ENCODE peak calls at places on chromosomes 6 and 20, in four cellular contexts. D is CD4-positive, alpha-beta T cell; O is A673; K is astrocyte. Q is an unnamed sample.
A peak's percentile ranks its signal among the peaks of the same experiment; 100 is the strongest.

GRCh38 chr6:17710331-17710730 is 3.6 kb upstream of the NUP153 start:
- DNase-seq in O (no peak), K (peak; percentile 27), D (no peak), Q (no peak)

GRCh38 chr20:59783020-59784010 is 150.1 kb downstream of the SYCP2 start:
- DNase-seq in D (no peak), O (peak; percentile 69), K (peak; percentile 0), Q (peak; percentile 60)

GRCh38 chr6:25449774-25450173 is 170.6 kb downstream of the CARMIL1 start:
- DNase-seq in O (peak; percentile 75), K (no peak), D (no peak), Q (no peak)

GRCh38 chr20:61849376-61849775 is 216.3 kb downstream of the TAF4 start:
- DNase-seq in D (no peak), O (no peak), K (no peak), Q (no peak)

GRCh38 chr6:3755637-3756515 is 4.4 kb upstream of the PXDC1 start:
- DNase-seq in K (no peak), D (no peak), O (no peak), Q (no peak)

GRCh38 chr6:98467091-98467490 is 367.3 kb upstream of the POU3F2 start:
- DNase-seq in O (no peak), D (no peak), K (peak; percentile 58), Q (no peak)

GRCh38 chr6:156701961-156702360 is 75.2 kb upstream of the ARID1B start:
- DNase-seq in K (no peak), O (no peak), D (no peak), Q (no peak)

GRCh38 chr6:56767892-56768531 is 125.3 kb upstream of the DST start:
- DNase-seq in O (no peak), D (no peak), K (peak; percentile 45), Q (no peak)

GRCh38 chr6:36595168-36595818 is 1.1 kb downstream of the SRSF3 start:
- DNase-seq in O (peak; percentile 64), K (no peak), D (no peak), Q (no peak)

GRCh38 chr20:35490736-35491181 is 35.4 kb downstream of the CEP250 start:
- DNase-seq in O (no peak), K (no peak), D (peak; percentile 61), Q (no peak)

GRCh38 chr20:25623225-25623735 is 534 bp downstream of the NANP start:
- DNase-seq in D (peak; percentile 37), K (peak; percentile 18), O (no peak), Q (peak; percentile 65)

GRCh38 chr6:16754274-16754673 is 7.0 kb downstream of the ATXN1 start:
- DNase-seq in K (no peak), O (no peak), D (no peak), Q (no peak)

GRCh38 chr6:166933396-166933795 is 23.0 kb downstream of the RNASET2 start:
- DNase-seq in K (no peak), O (no peak), D (no peak), Q (no peak)

GRCh38 chr20:46512943-46513844 is at the start of gene ZNF334:
- DNase-seq in D (no peak), O (peak; percentile 68), K (peak; percentile 23), Q (no peak)

GRCh38 chr20:6780414-6780813 is 12.9 kb downstream of the BMP2 start:
- DNase-seq in K (no peak), O (no peak), D (no peak), Q (no peak)

GRCh38 chr6:72425003-72425681 is 196.7 kb upstream of the KCNQ5 start:
- DNase-seq in D (no peak), O (peak; percentile 26), K (peak; percentile 96), Q (no peak)

GRCh38 chr6:44464527-44465310 is 77.2 kb downstream of the CDC5L start:
- DNase-seq in O (no peak), D (no peak), K (peak; percentile 56), Q (no peak)

GRCh38 chr6:43090557-43090952 is 14.4 kb downstream of the PTK7 start:
- DNase-seq in O (peak; percentile 22), K (no peak), D (no peak), Q (no peak)

GRCh38 chr20:63068711-63069367 is 62.1 kb upstream of the BHLHE23 start:
- DNase-seq in O (no peak), D (no peak), K (no peak), Q (no peak)

GRCh38 chr6:136962661-136963060 is 40.6 kb downstream of the SLC35D3 start:
- DNase-seq in D (no peak), O (peak; percentile 58), K (no peak), Q (no peak)

GRCh38 chr6:27178860-27179259 is 68.6 kb upstream of the PRSS16 start:
- DNase-seq in K (no peak), D (no peak), O (no peak), Q (no peak)

GRCh38 chr6:27176096-27176495 is 71.4 kb upstream of the PRSS16 start:
- DNase-seq in K (peak; percentile 40), D (no peak), O (no peak), Q (no peak)

GRCh38 chr6:27174958-27175357 is 72.5 kb upstream of the PRSS16 start:
- DNase-seq in O (no peak), D (no peak), K (no peak), Q (no peak)

GRCh38 chr6:27178001-27178730 is 69.3 kb upstream of the PRSS16 start:
- DNase-seq in D (no peak), K (peak; percentile 93), O (peak; percentile 91), Q (peak; percentile 79)

DNA sequence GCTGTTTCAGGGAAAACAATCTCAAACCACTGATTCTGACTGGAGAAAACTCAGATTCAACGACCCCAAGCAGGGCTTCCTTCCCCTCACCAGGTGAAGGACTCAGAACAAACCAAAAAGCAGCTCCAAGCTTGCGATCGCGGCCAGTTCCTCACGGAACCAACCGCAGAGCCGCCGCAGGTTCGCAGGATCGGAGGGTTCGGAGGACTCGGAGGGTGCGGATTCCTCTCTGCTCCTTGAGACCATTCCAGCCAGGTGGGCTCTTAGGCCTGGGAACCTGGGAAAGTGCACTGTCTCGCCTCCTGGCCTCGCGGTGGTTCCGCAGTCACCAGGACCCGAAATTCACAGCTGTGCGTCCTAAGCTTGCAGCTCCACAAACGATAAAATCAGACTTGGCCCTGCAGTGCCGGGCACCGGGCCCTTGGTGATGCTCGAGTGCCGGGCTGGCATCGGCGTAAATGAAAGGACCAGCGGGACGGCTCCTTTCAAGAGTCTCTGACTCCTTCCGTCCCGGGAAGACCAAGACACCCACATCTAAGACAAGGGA is 70.0 kb upstream of the PRSS16 start:
- DNase-seq in O (peak; percentile 93), K (peak; percentile 77), D (peak; percentile 72), Q (peak; percentile 83)
- TF ChIP-seq CTCF in O (peak; percentile 58), K (peak; percentile 40), D (peak; percentile 54), Q (peak; percentile 53)

GRCh38 chr20:2234788-2235187 is 61.0 kb upstream of the TGM3 start:
- DNase-seq in D (no peak), K (no peak), O (peak; percentile 73), Q (no peak)

GRCh38 chr20:2236266-2236665 is 59.5 kb upstream of the TGM3 start:
- DNase-seq in O (no peak), D (no peak), K (no peak), Q (no peak)

GRCh38 chr20:2237059-2237458 is 58.7 kb upstream of the TGM3 start:
- DNase-seq in D (no peak), O (peak; percentile 23), K (peak; percentile 100), Q (peak; percentile 82)

GRCh38 chr20:2240835-2241234 is 55.0 kb upstream of the TGM3 start:
- DNase-seq in O (no peak), K (no peak), D (no peak), Q (no peak)

GRCh38 chr20:2238601-2239000 is 57.2 kb upstream of the TGM3 start:
- DNase-seq in K (no peak), D (no peak), O (no peak), Q (no peak)
- TF ChIP-seq CTCF in K (no peak), D (no peak), O (no peak), Q (no peak)

GRCh38 chr20:40860487-40860902 is 168.1 kb upstream of the TOP1 start:
- DNase-seq in D (no peak), O (no peak), K (peak; percentile 86), Q (no peak)

GRCh38 chr20:40863337-40863919 is 165.2 kb upstream of the TOP1 start:
- DNase-seq in O (no peak), K (no peak), D (no peak), Q (no peak)

GRCh38 chr20:40864470-40864869 is 164.2 kb upstream of the TOP1 start:
- DNase-seq in D (no peak), K (no peak), O (no peak), Q (no peak)

GRCh38 chr20:40865095-40865494 is 163.5 kb upstream of the TOP1 start:
- DNase-seq in D (no peak), K (no peak), O (no peak), Q (no peak)

DNA sequence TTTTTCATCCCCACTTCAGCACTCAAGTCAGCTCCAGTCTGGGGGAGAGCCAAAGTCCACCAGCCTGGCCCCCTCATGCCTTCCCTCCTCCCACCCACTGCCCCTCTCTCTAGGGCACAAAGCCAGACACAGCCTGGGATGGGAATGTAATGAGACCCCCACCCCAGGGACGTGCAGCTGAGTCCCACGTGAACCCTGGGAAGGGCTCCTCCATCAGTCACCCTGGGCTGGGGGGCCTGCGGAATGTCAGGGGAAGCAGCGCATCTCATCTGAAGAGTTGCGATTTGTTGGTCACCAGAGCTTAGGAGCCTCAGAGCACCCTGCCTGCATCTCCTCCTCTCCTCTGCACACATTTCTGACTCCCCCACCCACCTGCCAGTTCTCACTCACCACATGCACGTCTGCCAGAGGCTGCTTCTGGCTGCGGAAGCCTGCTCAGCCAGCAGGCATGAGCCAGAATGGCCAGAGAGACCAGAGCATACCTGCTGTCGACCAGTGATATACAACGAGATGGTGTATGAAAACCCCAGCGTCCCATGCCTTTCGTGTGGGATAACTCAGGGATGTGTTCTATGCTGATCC is 167.1 kb upstream of the TOP1 start:
- DNase-seq in D (no peak), O (no peak), K (no peak), Q (no peak)
- TF ChIP-seq CTCF in D (no peak), O (no peak), K (no peak), Q (no peak)

GRCh38 chr6:40474937-40475336 is 112.2 kb downstream of the LRFN2 start:
- DNase-seq in D (no peak), O (no peak), K (no peak), Q (no peak)
- TF ChIP-seq CTCF in D (no peak), O (peak; percentile 16), K (no peak), Q (no peak)

DNA sequence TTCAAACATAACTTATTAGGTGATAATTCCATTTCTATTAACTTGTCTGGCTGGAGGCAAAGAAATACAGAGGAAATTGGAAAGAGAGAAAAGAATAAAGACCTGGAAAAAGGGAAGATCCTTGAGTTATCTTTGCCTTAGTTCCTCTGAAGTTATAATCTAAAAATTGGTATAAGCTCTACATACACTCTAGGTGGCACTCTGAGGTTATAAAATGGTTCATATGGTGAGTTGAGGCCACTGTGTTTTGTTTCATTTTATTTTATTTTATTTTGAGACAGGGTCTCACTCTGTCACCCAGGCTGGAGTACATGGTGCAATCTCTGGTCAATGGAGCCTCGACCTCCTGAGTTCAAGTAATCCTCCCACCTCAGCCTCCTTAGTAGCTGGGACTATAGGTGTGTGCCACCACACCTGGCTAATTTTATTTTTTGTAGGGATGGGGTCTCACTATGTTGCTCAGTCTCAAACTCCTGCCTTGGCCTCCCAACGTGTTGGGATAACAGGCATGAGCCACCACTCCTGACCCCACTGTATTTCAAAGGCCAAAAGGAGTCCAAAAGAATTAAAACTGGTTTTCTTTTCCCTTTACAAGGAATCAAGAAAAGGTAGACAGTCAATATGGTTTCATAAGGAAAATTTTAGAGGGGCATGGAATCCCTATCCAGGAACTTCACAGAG is 19.4 kb downstream of the GPX6 start:
- DNase-seq in K (no peak), O (peak; percentile 33), D (no peak), Q (no peak)
- TF ChIP-seq CTCF in K (peak; percentile 6), O (peak; percentile 37), D (peak; percentile 47), Q (no peak)